ENCODE peak calls at places on chromosome 16, in four cellular contexts. J is endothelial cell of umbilical vein, P is PC-9, Z is fibroblast of lung. S is an unnamed sample.
A peak's percentile ranks its signal among the peaks of the same experiment; 100 is the strongest.

GRCh38 chr16:8996891-8997290 is 33.2 kb upstream of the USP7 start:
- DNase-seq in J (no peak), P (no peak), Z (no peak), S (no peak)

GRCh38 chr16:89864421-89864820 is 9.0 kb upstream of the TCF25 start:
- DNase-seq in J (peak; percentile 53), P (peak; percentile 25), Z (peak; percentile 50), S (no peak)

GRCh38 chr16:22653876-22654275 is 143.2 kb downstream of the NPIPB5 start:
- DNase-seq in J (no peak), P (no peak), Z (no peak), S (no peak)

GRCh38 chr16:81842564-81843242 is 63.6 kb downstream of the PLCG2 start:
- DNase-seq in J (no peak), P (no peak), Z (no peak), S (no peak)

GRCh38 chr16:56353054-56353921 is 72.1 kb downstream of the AMFR start:
- DNase-seq in J (no peak), P (peak; percentile 53), Z (no peak), S (no peak)

GRCh38 chr16:53191413-53191812 is 136.6 kb downstream of the CHD9 start:
- DNase-seq in J (no peak), P (no peak), Z (no peak), S (no peak)

GRCh38 chr16:87328846-87329245 is 11.7 kb upstream of the C16orf95 start:
- DNase-seq in J (no peak), P (no peak), Z (no peak), S (no peak)

GRCh38 chr16:62036101-62036806 is at the start of gene CDH8:
- DNase-seq in J (no peak), P (no peak), Z (peak; percentile 32), S (peak; percentile 40)

GRCh38 chr16:8892101-8892575 is 10.0 kb downstream of the LITAFD start:
- DNase-seq in J (no peak), P (no peak), Z (no peak), S (no peak)

GRCh38 chr16:5069854-5070253 is 1.8 kb upstream of the ALG1 start:
- DNase-seq in J (no peak), P (no peak), Z (no peak), S (no peak)

GRCh38 chr16:25155553-25156460 is 44.3 kb downstream of the LCMT1 start:
- DNase-seq in J (peak; percentile 29), P (no peak), Z (peak; percentile 72), S (no peak)

GRCh38 chr16:86080131-86080875 is 181.3 kb downstream of the IRF8 start:
- DNase-seq in J (no peak), P (no peak), Z (no peak), S (no peak)

GRCh38 chr16:56848955-56849689 is 15.9 kb upstream of the SLC12A3 start:
- DNase-seq in J (peak; percentile 57), P (peak; percentile 19), Z (peak; percentile 89), S (no peak)

GRCh38 chr16:80704751-80705150 is 99.6 kb downstream of the CDYL2 start:
- DNase-seq in J (no peak), P (no peak), Z (no peak), S (no peak)

GRCh38 chr16:53099318-53100130 is 44.7 kb downstream of the CHD9 start:
- DNase-seq in J (peak; percentile 94), P (peak; percentile 94), Z (peak; percentile 97), S (peak; percentile 94)

GRCh38 chr16:70579648-70580630 is 56.3 kb downstream of the SF3B3 start:
- DNase-seq in J (no peak), P (no peak), Z (no peak), S (no peak)

GRCh38 chr16:7362231-7362630 is 29.6 kb downstream of the RBFOX1 start:
- DNase-seq in J (no peak), P (no peak), Z (no peak), S (no peak)

GRCh38 chr16:86755571-86756006 is 177.2 kb downstream of the FOXL1 start:
- DNase-seq in J (peak; percentile 26), P (no peak), Z (no peak), S (no peak)

GRCh38 chr16:4664538-4665418 is 28.6 kb upstream of the NUDT16L1 start:
- DNase-seq in J (no peak), P (peak; percentile 73), Z (peak; percentile 23), S (no peak)

GRCh38 chr16:26569793-26570192 is 496.9 kb upstream of the C16orf82 start:
- DNase-seq in J (no peak), P (no peak), Z (no peak), S (peak; percentile 48)

GRCh38 chr16:87305505-87306391 is 11.4 kb downstream of the C16orf95 start:
- DNase-seq in J (no peak), P (no peak), Z (no peak), S (peak; percentile 20)

GRCh38 chr16:31331141-31331764 is 23.7 kb upstream of the ITGAX start:
- DNase-seq in J (no peak), P (no peak), Z (no peak), S (no peak)

GRCh38 chr16:17395849-17396480 is 74.8 kb downstream of the XYLT1 start:
- DNase-seq in J (no peak), P (no peak), Z (peak; percentile 32), S (no peak)

GRCh38 chr16:17389392-17389791 is 81.4 kb downstream of the XYLT1 start:
- DNase-seq in J (no peak), P (no peak), Z (peak; percentile 55), S (no peak)

GRCh38 chr16:17392127-17392856 is 78.5 kb downstream of the XYLT1 start:
- DNase-seq in J (no peak), P (no peak), Z (no peak), S (no peak)

GRCh38 chr16:17391715-17392114 is 79.0 kb downstream of the XYLT1 start:
- DNase-seq in J (no peak), P (no peak), Z (no peak), S (no peak)

GRCh38 chr16:17392857-17393421 is 77.8 kb downstream of the XYLT1 start:
- DNase-seq in J (no peak), P (no peak), Z (no peak), S (no peak)
- H3K4me3 ChIP-seq in J (no peak overlapping the region), P (no peak overlapping the region), Z (no peak overlapping the region), S (no peak overlapping the region)

DNA sequence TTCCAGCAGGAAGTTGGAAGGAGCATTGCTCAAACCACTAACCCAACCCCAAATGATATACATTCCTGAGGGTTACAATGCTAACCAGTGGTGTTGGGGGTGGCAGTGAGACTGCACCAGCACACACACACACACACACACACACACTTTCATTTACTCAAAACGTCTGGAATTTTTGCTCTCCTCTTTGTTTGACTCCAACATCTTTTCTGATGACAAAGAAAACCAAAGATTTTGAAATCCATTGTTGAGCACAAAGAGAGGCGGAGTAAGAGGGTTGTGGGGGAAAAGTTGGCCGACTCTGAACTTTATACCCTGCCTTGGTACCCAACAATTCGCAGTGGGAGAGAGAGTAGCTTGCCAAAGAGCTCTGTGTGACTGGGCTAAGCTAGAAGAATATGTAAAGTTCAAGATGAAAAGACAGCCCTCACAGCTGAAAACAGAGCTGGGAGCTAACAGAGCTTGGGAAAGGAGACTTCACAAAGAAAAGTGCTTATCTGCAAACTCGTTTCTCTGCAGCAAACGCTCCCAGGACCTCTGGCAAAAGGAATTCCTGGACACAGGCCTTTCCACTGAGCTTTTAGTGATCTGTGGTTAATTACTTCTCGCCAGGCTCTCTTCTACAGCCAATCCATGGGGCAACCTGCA is 426.1 kb upstream of the CDH11 start:
- DNase-seq in J (no peak), P (no peak), Z (peak; percentile 99), S (peak; percentile 26)
- H3K4me2 ChIP-seq in J (no peak overlapping the region), P (no peak overlapping the region), Z (peak overlapping the region; percentile 28), S (peak overlapping the region; percentile 58)

GRCh38 chr16:67394271-67395104 is 1.2 kb upstream of the TPPP3 start:
- DNase-seq in J (no peak), P (no peak), Z (no peak), S (peak; percentile 49)

GRCh38 chr16:67391424-67392300 is 1.6 kb downstream of the TPPP3 start:
- DNase-seq in J (no peak), P (no peak), Z (no peak), S (no peak)

GRCh38 chr16:67392301-67393059 is 818 bp downstream of the TPPP3 start:
- DNase-seq in J (no peak), P (no peak), Z (no peak), S (no peak)

GRCh38 chr16:67393790-67394270 is 532 bp upstream of the TPPP3 start:
- DNase-seq in J (no peak), P (no peak), Z (no peak), S (no peak)

GRCh38 chr16:67393111-67393789 is at the start of gene TPPP3:
- DNase-seq in J (peak; percentile 81), P (peak; percentile 83), Z (peak; percentile 71), S (peak; percentile 93)
- TF ChIP-seq CTCF in J (peak; percentile 85), P (peak; percentile 39), Z (peak; percentile 68), S (peak; percentile 64)

GRCh38 chr16:78641463-78641862 is 542.0 kb downstream of the WWOX start:
- DNase-seq in J (no peak), P (no peak), Z (no peak), S (no peak)
- H3K4me3 ChIP-seq in J (no peak overlapping the region), P (no peak overlapping the region), Z (no peak overlapping the region), S (no peak overlapping the region)

GRCh38 chr16:51180719-51181494 is 29.8 kb upstream of the SALL1 start:
- DNase-seq in J (no peak), P (no peak), Z (no peak), S (no peak)
- H3K4me2 ChIP-seq in J (no peak overlapping the region), P (no peak overlapping the region), Z (no peak overlapping the region), S (no peak overlapping the region)

GRCh38 chr16:83792391-83792790 is 15.4 kb upstream of the HSBP1 start:
- DNase-seq in J (no peak), P (no peak), Z (no peak), S (no peak)
- TF ChIP-seq CTCF in J (no peak), P (no peak), Z (no peak), S (no peak)